ENCODE peak calls at places on chromosomes 12 and 14, in seven cellular contexts. H is esophagus squamous epithelium, F is lower lobe of right lung, Q is stomach, B is cardiac muscle cell, W is suprapubic skin, V is transverse colon. A is an unnamed sample.
A peak's percentile ranks its signal among the peaks of the same experiment; 100 is the strongest.

GRCh38 chr14:25537846-25538455 is 488.0 kb upstream of the STXBP6 start:
- DNase-seq in Q (peak; percentile 44), B (no peak), W (no peak), H (no peak), F (no peak), V (peak; percentile 28), A (peak; percentile 75)

GRCh38 chr12:3273409-3273853 is 196.3 kb downstream of the TSPAN9 start:
- DNase-seq in H (no peak), W (no peak), V (no peak), B (no peak), F (no peak), Q (no peak), A (no peak)

GRCh38 chr14:35430459-35431199 is 26.1 kb upstream of the NFKBIA start:
- DNase-seq in V (no peak), Q (no peak), B (no peak), H (no peak), W (no peak), F (no peak), A (no peak)

GRCh38 chr14:101135796-101136742 is 232.5 kb upstream of the RTL1 start:
- DNase-seq in B (no peak), V (no peak), F (peak; percentile 42), H (no peak), Q (peak; percentile 14), W (no peak), A (no peak)

GRCh38 chr12:57190037-57190436 is 26.6 kb upstream of the NXPH4 start:
- DNase-seq in V (no peak), B (peak; percentile 55), W (no peak), H (no peak), F (peak; percentile 67), Q (no peak), A (peak; percentile 77)

GRCh38 chr12:1797011-1797901 is 23.1 kb upstream of the LRTM2 start:
- DNase-seq in F (peak; percentile 84), B (peak; percentile 46), Q (peak; percentile 63), W (peak; percentile 88), H (no peak), V (peak; percentile 78), A (no peak)

GRCh38 chr14:75249251-75249957 is 29.2 kb upstream of the FOS start:
- DNase-seq in F (peak; percentile 41), B (no peak), W (no peak), H (no peak), Q (peak; percentile 59), V (peak; percentile 73), A (no peak)

GRCh38 chr12:98483621-98484455 is 31.6 kb upstream of the TMPO start:
- DNase-seq in V (no peak), B (peak; percentile 52), W (no peak), Q (no peak), H (no peak), F (no peak), A (no peak)

GRCh38 chr12:103181366-103182152 is 224.1 kb downstream of the ASCL1 start:
- DNase-seq in H (no peak), Q (no peak), F (no peak), B (no peak), W (no peak), V (no peak), A (no peak)

GRCh38 chr14:64806202-64806861 is 73.4 kb downstream of the SPTB start:
- DNase-seq in B (peak; percentile 16), H (no peak), F (no peak), W (no peak), V (no peak), Q (peak; percentile 30), A (no peak)

GRCh38 chr12:78375461-78375860 is 489.1 kb upstream of the SYT1 start:
- DNase-seq in F (no peak), Q (no peak), H (no peak), W (no peak), B (no peak), V (no peak), A (no peak)

GRCh38 chr12:127108360-127109215 is 1158.4 kb upstream of the TMEM132C start:
- DNase-seq in W (no peak), F (peak; percentile 63), V (peak; percentile 44), H (no peak), B (peak; percentile 38), Q (peak; percentile 54), A (peak; percentile 85)

GRCh38 chr14:56119221-56119967 is 1.2 kb downstream of the PELI2 start:
- DNase-seq in F (peak; percentile 73), Q (peak; percentile 46), H (no peak), V (peak; percentile 37), W (peak; percentile 73), B (peak; percentile 55), A (peak; percentile 25)

GRCh38 chr12:132213359-132214160 is 69.3 kb downstream of the NOC4L start:
- DNase-seq in F (no peak), W (no peak), Q (no peak), V (no peak), B (no peak), H (no peak), A (no peak)

GRCh38 chr12:93191956-93192355 is 185.8 kb upstream of the NUDT4 start:
- DNase-seq in Q (no peak), V (no peak), F (no peak), B (no peak), W (no peak), H (no peak), A (no peak)

GRCh38 chr12:58633479-58633878 is 286.8 kb downstream of the LRIG3 start:
- DNase-seq in B (peak; percentile 53), Q (no peak), V (no peak), W (no peak), H (no peak), F (no peak), A (peak; percentile 84)

GRCh38 chr12:68477906-68478305 is 132.8 kb upstream of the RAP1B start:
- DNase-seq in B (no peak), F (no peak), V (no peak), Q (no peak), W (no peak), H (no peak), A (no peak)

GRCh38 chr12:69655616-69656336 is 43.3 kb downstream of the BEST3 start:
- DNase-seq in F (no peak), W (no peak), V (no peak), B (peak; percentile 92), H (no peak), Q (no peak), A (no peak)

GRCh38 chr12:122389677-122390076 is 32.8 kb downstream of the CLIP1 start:
- DNase-seq in V (no peak), B (no peak), F (no peak), W (no peak), H (no peak), Q (no peak), A (no peak)

GRCh38 chr14:87109271-87109670 is 883.7 kb downstream of the GALC start:
- DNase-seq in W (no peak), F (no peak), B (no peak), Q (no peak), V (no peak), H (no peak), A (peak; percentile 7)

GRCh38 chr12:5000658-5001390 is 42.9 kb upstream of the KCNA5 start:
- DNase-seq in H (no peak), Q (no peak), B (no peak), W (no peak), V (no peak), F (no peak), A (no peak)

GRCh38 chr12:101935769-101936741 is 58.7 kb downstream of the DRAM1 start:
- DNase-seq in Q (no peak), F (no peak), B (peak; percentile 98), W (peak; percentile 86), H (no peak), V (peak; percentile 24), A (peak; percentile 90)

GRCh38 chr14:86296173-86296572 is 766.2 kb downstream of the FLRT2 start:
- DNase-seq in B (peak; percentile 40), H (no peak), Q (no peak), V (no peak), W (no peak), F (no peak), A (peak; percentile 90)

GRCh38 chr12:50567926-50568325 is 63.1 kb downstream of the DIP2B start:
- DNase-seq in V (no peak), Q (no peak), B (no peak), H (no peak), W (no peak), F (no peak), A (no peak)
- H3K4me1 ChIP-seq in V (peaks cover 15% of the 10 kb centered on the region), Q (peaks cover 41% of the 10 kb centered on the region), B (peaks cover 28% of the 10 kb centered on the region), H (peaks cover 37% of the 10 kb centered on the region), W (peaks cover 62% of the 10 kb centered on the region), F (peaks cover 77% of the 10 kb centered on the region), A (peaks cover 74% of the 10 kb centered on the region)

GRCh38 chr14:29518335-29518734 is 409.3 kb downstream of the PRKD1 start:
- DNase-seq in V (no peak), W (no peak), Q (no peak), B (peak; percentile 22), F (no peak), H (no peak), A (peak; percentile 10)
- TF ChIP-seq CTCF in V (no peak), W (no peak), Q (no peak), B (peak; percentile 45), F (no peak), H (no peak), A (peak; percentile 50)

DNA sequence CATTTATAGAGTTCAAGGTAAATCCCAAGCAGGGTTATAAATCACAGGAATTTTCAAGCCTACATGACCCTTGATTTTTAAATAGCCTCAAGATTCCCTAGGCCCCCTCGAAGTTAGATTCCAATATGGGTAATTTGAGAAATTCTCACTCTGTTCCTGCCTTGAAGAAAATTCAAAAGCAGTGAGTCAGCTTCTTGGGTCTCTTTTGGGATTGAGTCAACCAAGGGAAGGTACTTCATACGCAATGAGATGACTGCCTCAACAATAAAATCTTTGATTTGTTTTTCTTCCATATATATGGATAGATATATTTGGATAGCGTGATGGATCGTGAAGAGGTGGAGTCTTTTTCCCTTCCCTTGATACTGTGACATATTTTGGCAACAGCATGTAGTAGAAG is 180.4 kb upstream of the ATP2B1 start:
- DNase-seq in H (no peak), W (no peak), V (no peak), Q (no peak), F (no peak), B (no peak), A (no peak)
- H3K27ac ChIP-seq in H (no peak overlapping the region), W (no peak overlapping the region), V (no peak overlapping the region), Q (no peak overlapping the region), F (no peak overlapping the region), B (no peak overlapping the region), A (no peak overlapping the region)

GRCh38 chr12:54420766-54421144 is 1.7 kb upstream of the ITGA5 start:
- DNase-seq in W (peak; percentile 85), H (no peak), B (peak; percentile 54), Q (no peak), F (no peak), V (no peak), A (no peak)
- H3K4me1 ChIP-seq in W (peaks cover 76% of the 10 kb centered on the region), H (peaks cover 23% of the 10 kb centered on the region), B (peaks cover 25% of the 10 kb centered on the region), Q (peaks cover 38% of the 10 kb centered on the region), F (peaks cover 38% of the 10 kb centered on the region), V (no peaks in the 10 kb centered on the region), A (peaks cover 41% of the 10 kb centered on the region)

A was measured in A673.